ENCODE peak calls at places on chromosomes 7 and 10, in four cellular contexts. P is OCI-LY7, H is ovary, O is fibroblast of lung. A is an unnamed sample.

GRCh38 chr7:13293264-13294002 is 606.0 kb downstream of the ARL4A start:
- DNase-seq in H (no peak), O (peak; percentile 52), P (no peak), A (no peak)

GRCh38 chr10:116769791-116770190 is 27.4 kb upstream of the HSPA12A start:
- DNase-seq in O (peak; percentile 76), P (no peak), H (peak; percentile 51), A (no peak)

GRCh38 chr7:92836489-92837213 is at the start of gene CDK6:
- DNase-seq in P (peak; percentile 58), O (peak; percentile 71), H (peak; percentile 61), A (peak; percentile 53)

GRCh38 chr7:20793258-20793657 is 6.6 kb upstream of the SP8 start:
- DNase-seq in P (no peak), O (no peak), H (no peak), A (no peak)

GRCh38 chr10:124598773-124599587 is 137.4 kb downstream of the LHPP start:
- DNase-seq in H (peak; percentile 23), P (no peak), O (no peak), A (peak; percentile 12)

GRCh38 chr10:52313350-52314006 is 603 bp upstream of the DKK1 start:
- DNase-seq in O (no peak), P (no peak), H (no peak), A (no peak)

GRCh38 chr10:23193435-23194074 is 1.4 kb downstream of the PTF1A start:
- DNase-seq in O (no peak), H (no peak), P (no peak), A (no peak)

GRCh38 chr7:5494683-5495561 is 71.3 kb upstream of the TNRC18 start:
- DNase-seq in H (peak; percentile 83), P (peak; percentile 85), O (peak; percentile 63), A (peak; percentile 92)

GRCh38 chr7:73721237-73721848 is 1.9 kb upstream of the STX1A start:
- DNase-seq in H (no peak), O (no peak), P (no peak), A (peak; percentile 66)

GRCh38 chr10:125639846-125640245 is 43.1 kb downstream of the TEX36 start:
- DNase-seq in O (no peak), P (no peak), H (no peak), A (no peak)

GRCh38 chr10:46516660-46517416 is 39.6 kb downstream of the GPRIN2 start:
- DNase-seq in H (no peak), P (no peak), O (peak; percentile 86), A (peak; percentile 5)

GRCh38 chr7:145599376-145599775 is 517.2 kb upstream of the CNTNAP2 start:
- DNase-seq in H (no peak), O (no peak), P (no peak), A (no peak)

GRCh38 chr7:152363798-152364197 is 72.0 kb downstream of the KMT2C start:
- DNase-seq in O (no peak), H (no peak), P (no peak), A (no peak)

GRCh38 chr7:94395141-94396041 is 696 bp downstream of the COL1A2 start:
- DNase-seq in P (peak; percentile 64), O (peak; percentile 81), H (peak; percentile 55), A (no peak)

GRCh38 chr10:73859441-73860049 is 14.8 kb downstream of the CAMK2G start:
- DNase-seq in H (no peak), O (no peak), P (no peak), A (no peak)

GRCh38 chr10:29532256-29532878 is 102.4 kb downstream of the SVIL start:
- DNase-seq in P (no peak), O (no peak), H (no peak), A (no peak)
- H3K4me1 ChIP-seq in P (no peaks in the 10 kb centered on the region), O (peaks cover 5% of the 10 kb centered on the region), H (peaks cover 5% of the 10 kb centered on the region), A (no peaks in the 10 kb centered on the region)

GRCh38 chr7:100696123-100696521 is 2.1 kb upstream of the GIGYF1 start:
- DNase-seq in P (no peak), H (no peak), O (no peak), A (no peak)
- H3K4me3 ChIP-seq in P (no peak overlapping the region), H (no peak overlapping the region), O (no peak overlapping the region), A (no peak overlapping the region)

GRCh38 chr7:139743967-139744767 is 33.6 kb downstream of the HIPK2 start:
- DNase-seq in H (no peak), O (peak; percentile 57), P (no peak), A (no peak)
- H3K4me1 ChIP-seq in H (peaks cover 19% of the 10 kb centered on the region), O (peaks cover 6% of the 10 kb centered on the region), P (no peaks in the 10 kb centered on the region), A (peaks cover 67% of the 10 kb centered on the region)

GRCh38 chr10:119368991-119369869 is 161.9 kb downstream of the GRK5 start:
- DNase-seq in H (no peak), O (no peak), P (peak; percentile 94), A (no peak)
- H3K4me3 ChIP-seq in H (no peak overlapping the region), O (no peak overlapping the region), P (peak overlapping the region; percentile 59), A (no peak overlapping the region)

DNA sequence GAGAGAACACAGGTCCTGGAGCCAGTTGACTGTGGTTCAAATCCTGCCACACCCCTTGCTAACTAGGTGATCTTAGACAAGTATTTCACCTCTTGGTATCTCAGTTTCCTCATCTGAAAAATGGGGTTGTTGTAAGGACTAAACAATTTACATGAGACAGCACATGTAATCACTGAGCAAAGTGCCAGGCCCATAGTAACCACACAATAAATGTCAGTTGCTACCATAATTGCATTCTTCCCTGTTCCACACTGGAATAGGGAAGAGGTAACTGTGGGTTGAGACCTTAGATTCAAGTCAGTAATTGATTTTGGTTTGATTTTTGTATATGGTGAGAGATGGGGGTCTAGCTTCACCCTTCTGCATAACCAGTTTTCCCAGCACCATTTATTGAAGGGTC is 91.4 kb upstream of the PDLIM1 start:
- DNase-seq in H (no peak), O (no peak), P (no peak), A (no peak)
- H3K4me1 ChIP-seq in H (no peaks in the 10 kb centered on the region), O (no peaks in the 10 kb centered on the region), P (no peaks in the 10 kb centered on the region), A (peaks cover 6% of the 10 kb centered on the region)

A was measured in right cardiac atrium.